ENCODE peak calls at places on chromosomes 7 and 10, in six cellular contexts. O is spleen; Y is epithelial cell of esophagus; Z is NCI-H1694 treated with DMSO at 0.1 percent for 48 hours; I is C1 segment of cervical spinal cord; X is CD4-positive, alpha-beta T cell. D is an unnamed sample.

GRCh38 chr7:69067397-69067796 is 530.9 kb upstream of the AUTS2 start:
- DNase-seq in Z (peak; percentile 15), I (no peak), Y (peak; percentile 9), O (no peak), X (no peak), D (no peak)

GRCh38 chr7:103124429-103124979 is 24.4 kb downstream of the NAPEPLD start:
- DNase-seq in O (no peak), I (no peak), Z (no peak), Y (no peak), X (no peak), D (no peak)

GRCh38 chr10:11827414-11827813 is 4.3 kb downstream of the PROSER2 start:
- DNase-seq in I (no peak), O (no peak), Y (no peak), Z (no peak), X (no peak), D (no peak)

GRCh38 chr10:76052798-76053473 is 621.5 kb downstream of the LRMDA start:
- DNase-seq in O (no peak), I (no peak), Z (no peak), Y (no peak), X (no peak), D (no peak)

GRCh38 chr10:43048301-43049051 is 28.4 kb upstream of the RET start:
- DNase-seq in Y (no peak), X (no peak), Z (no peak), O (no peak), I (no peak), D (no peak)

GRCh38 chr7:30521532-30521931 is 16.9 kb upstream of the GGCT start:
- DNase-seq in Z (no peak), O (no peak), I (no peak), X (no peak), Y (no peak), D (no peak)

GRCh38 chr10:24652381-24652957 is 71.2 kb downstream of the ARHGAP21 start:
- DNase-seq in Z (no peak), O (no peak), I (no peak), X (no peak), Y (no peak), D (no peak)

GRCh38 chr10:129849853-129850252 is 114.2 kb downstream of the EBF3 start:
- DNase-seq in Y (no peak), Z (no peak), I (no peak), X (no peak), O (no peak), D (no peak)

GRCh38 chr10:17290226-17290625 is 62.2 kb downstream of the VIM start:
- DNase-seq in X (no peak), Z (no peak), Y (peak; percentile 66), O (no peak), I (no peak), D (no peak)